ENCODE peak calls at places on chromosome 21, in five cellular contexts. B is left lobe of liver; K is astrocyte of the spinal cord; O is naive thymus-derived CD8-positive, alpha-beta T cell; U is nucleus accumbens. Y is an unnamed sample.

GRCh38 chr21:30719401-30719800 is 824 bp upstream of the KRTAP21-3 start:
- DNase-seq in B (no peak), U (no peak), K (no peak), O (no peak), Y (no peak)

GRCh38 chr21:33588485-33589335 is at the start of gene DONSON:
- DNase-seq in B (peak; percentile 98), O (peak; percentile 91), K (peak; percentile 80), U (peak; percentile 52), Y (peak; percentile 98)

GRCh38 chr21:42537106-42537742 is 23.6 kb downstream of the SLC37A1 start:
- DNase-seq in B (no peak), K (no peak), O (no peak), U (no peak), Y (no peak)

GRCh38 chr21:42678118-42678430 is 24.7 kb downstream of the PDE9A start:
- DNase-seq in O (no peak), U (no peak), K (no peak), B (no peak), Y (no peak)

GRCh38 chr21:21148009-21148408 is 149.8 kb downstream of the NCAM2 start:
- DNase-seq in K (no peak), U (no peak), B (no peak), O (no peak), Y (no peak)

GRCh38 chr21:26409735-26410134 is 163.4 kb downstream of the CYYR1 start:
- DNase-seq in U (no peak), B (no peak), O (no peak), K (no peak), Y (no peak)

GRCh38 chr21:27535188-27535587 is 568.3 kb upstream of the ADAMTS5 start:
- DNase-seq in K (no peak), O (no peak), B (no peak), U (no peak), Y (no peak)

GRCh38 chr21:27024316-27024715 is 57.4 kb upstream of the ADAMTS5 start:
- DNase-seq in B (no peak), O (no peak), U (no peak), K (peak; percentile 57), Y (no peak)

GRCh38 chr21:35437941-35438340 is 388.8 kb upstream of the RUNX1 start:
- DNase-seq in K (no peak), O (no peak), B (no peak), U (no peak), Y (no peak)

GRCh38 chr21:44917446-44918106 is 3.1 kb downstream of the ITGB2 start:
- DNase-seq in O (no peak), U (no peak), K (no peak), B (no peak), Y (no peak)

GRCh38 chr21:45100866-45101265 is 26.5 kb downstream of the ADARB1 start:
- DNase-seq in U (no peak), B (no peak), K (no peak), O (no peak), Y (peak; percentile 74)

GRCh38 chr21:36135391-36136094 is 664 bp downstream of the CBR3 start:
- DNase-seq in O (peak; percentile 66), K (peak; percentile 84), B (peak; percentile 54), U (peak; percentile 26), Y (peak; percentile 63)

GRCh38 chr21:45289134-45289533 is 1.4 kb upstream of the POFUT2 start:
- DNase-seq in U (no peak), O (no peak), B (peak; percentile 19), K (no peak), Y (no peak)

GRCh38 chr21:28614816-28615215 is 377.9 kb downstream of the LTN1 start:
- DNase-seq in O (no peak), K (no peak), B (no peak), U (no peak), Y (no peak)

GRCh38 chr21:46111857-46112730 is 14.2 kb downstream of the COL6A2 start:
- DNase-seq in K (no peak), U (no peak), O (peak; percentile 49), B (peak; percentile 47), Y (peak; percentile 78)

GRCh38 chr21:41387042-41387819 is 25.4 kb downstream of the MX2 start:
- DNase-seq in K (no peak), O (no peak), U (no peak), B (no peak), Y (no peak)

GRCh38 chr21:34282223-34282622 is 81.6 kb upstream of the KCNE2 start:
- DNase-seq in K (no peak), O (no peak), U (no peak), B (no peak), Y (no peak)

GRCh38 chr21:34877485-34878128 is 171.5 kb downstream of the RUNX1 start:
- DNase-seq in O (no peak), U (no peak), K (no peak), B (peak; percentile 74), Y (peak; percentile 81)

GRCh38 chr21:45698493-45698947 is 55.0 kb downstream of the PCBP3 start:
- DNase-seq in B (no peak), K (peak; percentile 96), O (no peak), U (no peak), Y (peak; percentile 52)

GRCh38 chr21:32520885-32521735 is 64.2 kb downstream of the TCP10L start:
- DNase-seq in B (peak; percentile 60), K (peak; percentile 91), U (no peak), O (no peak), Y (no peak)

GRCh38 chr21:38621132-38621531 is 122.9 kb upstream of the ERG start:
- DNase-seq in O (no peak), K (no peak), U (no peak), B (no peak), Y (no peak)

GRCh38 chr21:34994646-34995631 is 54.2 kb downstream of the RUNX1 start:
- DNase-seq in O (no peak), U (no peak), B (no peak), K (no peak), Y (peak; percentile 46)

GRCh38 chr21:37688952-37689659 is 227.2 kb downstream of the KCNJ6 start:
- DNase-seq in B (no peak), U (no peak), O (no peak), K (no peak), Y (no peak)

GRCh38 chr21:37986751-37987399 is 70.6 kb upstream of the KCNJ6 start:
- DNase-seq in K (no peak), U (no peak), B (no peak), O (no peak), Y (no peak)

GRCh38 chr21:25298512-25299491 is 308.5 kb downstream of the MRPL39 start:
- DNase-seq in K (peak; percentile 10), U (no peak), O (no peak), B (no peak), Y (no peak)

GRCh38 chr21:29072873-29073221 is 601 bp downstream of the CCT8 start:
- DNase-seq in U (no peak), O (no peak), K (peak; percentile 47), B (no peak), Y (no peak)

GRCh38 chr21:33642896-33643657 is 776 bp downstream of the ITSN1 start:
- DNase-seq in B (peak; percentile 58), O (no peak), K (no peak), U (no peak), Y (peak; percentile 87)

GRCh38 chr21:46057710-46058241 is 40.1 kb upstream of the COL6A2 start:
- DNase-seq in U (no peak), K (no peak), O (no peak), B (peak; percentile 39), Y (no peak)

GRCh38 chr21:14686466-14687276 is 140.6 kb upstream of the SAMSN1 start:
- DNase-seq in K (peak; percentile 39), O (no peak), U (no peak), B (no peak), Y (no peak)

GRCh38 chr21:28754127-28754611 is 238.5 kb downstream of the LTN1 start:
- DNase-seq in B (no peak), K (peak; percentile 67), U (no peak), O (no peak), Y (no peak)

GRCh38 chr21:41074607-41075184 is 93.3 kb upstream of the BACE2 start:
- DNase-seq in O (no peak), K (no peak), U (no peak), B (no peak), Y (no peak)

GRCh38 chr21:45366476-45366875 is 38.5 kb upstream of the COL18A1 start:
- DNase-seq in K (no peak), O (peak; percentile 61), B (no peak), U (no peak), Y (no peak)